ENCODE peak calls at places on chromosomes 16 and 17, in four cellular contexts. T is GM12878, O is K562, K is HepG2. H is an unnamed sample.

GRCh38 chr17:43552229-43552837 is 6.2 kb upstream of the ETV4 start:
- DNase-seq in K (peak; percentile 89), O (no peak), T (no peak), H (no peak)

GRCh38 chr16:57824880-57825279 is 22.6 kb upstream of the KIFC3 start:
- DNase-seq in K (peak; percentile 73), T (no peak), O (no peak), H (no peak)

GRCh38 chr16:78816499-78817441 is 717.3 kb downstream of the WWOX start:
- DNase-seq in O (no peak), T (no peak), K (no peak), H (no peak)

GRCh38 chr17:76585048-76585648 is 512 bp downstream of the ST6GALNAC2 start:
- DNase-seq in K (no peak), T (no peak), O (no peak), H (peak; percentile 35)

GRCh38 chr17:28949185-28950016 is 1.9 kb downstream of the PHF12 start:
- DNase-seq in K (no peak), O (peak; percentile 37), T (no peak), H (peak; percentile 66)

GRCh38 chr16:2527071-2527783 is 4.0 kb downstream of the CEMP1 start:
- DNase-seq in K (no peak), O (no peak), T (no peak), H (no peak)

GRCh38 chr16:50407351-50407750 is 38.6 kb upstream of the BRD7 start:
- DNase-seq in O (no peak), K (no peak), T (no peak), H (peak; percentile 55)

GRCh38 chr17:75601057-75601987 is 13.7 kb downstream of the MYO15B start:
- DNase-seq in K (peak; percentile 77), T (no peak), O (peak; percentile 85), H (peak; percentile 94)

GRCh38 chr16:72985148-72985882 is 62.6 kb downstream of the ZFHX3 start:
- DNase-seq in O (no peak), T (no peak), K (no peak), H (no peak)

GRCh38 chr16:56481468-56482112 is 30.2 kb downstream of the OGFOD1 start:
- DNase-seq in K (no peak), T (no peak), O (no peak), H (no peak)

GRCh38 chr17:41702712-41703111 is 9.4 kb upstream of the GAST start:
- DNase-seq in T (no peak), O (no peak), K (no peak), H (no peak)

GRCh38 chr17:56393156-56393555 is 200.3 kb upstream of the NOG start:
- DNase-seq in O (no peak), K (no peak), T (no peak), H (no peak)

GRCh38 chr16:27853101-27853500 is 210.4 kb downstream of the GSG1L start:
- DNase-seq in K (no peak), T (no peak), O (no peak), H (no peak)

GRCh38 chr16:84600343-84601229 is 17.3 kb downstream of the COTL1 start:
- DNase-seq in K (no peak), T (peak; percentile 91), O (peak; percentile 71), H (no peak)

GRCh38 chr16:47377156-47377555 is 83.7 kb downstream of the ITFG1 start:
- DNase-seq in T (no peak), O (no peak), K (no peak), H (no peak)

GRCh38 chr17:67020293-67020766 is 24.0 kb upstream of the CACNG1 start:
- DNase-seq in K (peak; percentile 16), O (no peak), T (no peak), H (no peak)

GRCh38 chr17:14845562-14846335 is 419.4 kb downstream of the PMP22 start:
- DNase-seq in T (no peak), K (no peak), O (no peak), H (no peak)

GRCh38 chr16:3998793-3999478 is 117.3 kb downstream of the ADCY9 start:
- DNase-seq in K (no peak), O (no peak), T (no peak), H (no peak)

GRCh38 chr17:4949321-4950074 is 1.2 kb upstream of the PFN1 start:
- DNase-seq in O (peak; percentile 84), K (peak; percentile 82), T (no peak), H (peak; percentile 74)

GRCh38 chr16:86490859-86491642 is 19.3 kb upstream of the FOXF1 start:
- DNase-seq in O (no peak), T (no peak), K (no peak), H (no peak)

GRCh38 chr17:31008374-31009035 is 37.7 kb downstream of the RNF135 start:
- DNase-seq in O (no peak), K (no peak), T (no peak), H (peak; percentile 78)

GRCh38 chr17:44187131-44187899 is 543 bp downstream of the TMUB2 start:
- DNase-seq in O (peak; percentile 85), T (no peak), K (no peak), H (no peak)

GRCh38 chr17:1793447-1793806 is 31.6 kb downstream of the SERPINF1 start:
- DNase-seq in K (no peak), T (no peak), O (peak; percentile 47), H (no peak)

GRCh38 chr17:58308173-58308984 is 20.2 kb downstream of the TSPOAP1 start:
- DNase-seq in T (no peak), O (no peak), K (peak; percentile 39), H (peak; percentile 75)

GRCh38 chr17:78779848-78780247 is 2.2 kb downstream of the CYTH1 start:
- DNase-seq in O (no peak), T (no peak), K (no peak), H (no peak)

GRCh38 chr16:67699265-67699664 is 19.9 kb downstream of the GFOD2 start:
- DNase-seq in T (no peak), O (no peak), K (no peak), H (no peak)

GRCh38 chr17:74055508-74056160 is 147.8 kb upstream of the RPL38 start:
- DNase-seq in O (no peak), K (no peak), T (no peak), H (no peak)

GRCh38 chr17:10099051-10099571 is 99.3 kb downstream of the GAS7 start:
- DNase-seq in O (no peak), T (no peak), K (no peak), H (no peak)

GRCh38 chr16:61579195-61579594 is 457.0 kb downstream of the CDH8 start:
- DNase-seq in K (no peak), O (no peak), T (no peak), H (no peak)

GRCh38 chr17:77719806-77720205 is 238.7 kb upstream of the TNRC6C start:
- DNase-seq in T (no peak), O (no peak), K (no peak), H (no peak)
- TF ChIP-seq CREB1 in T (no peak), O (no peak), K (no peak), H (no peak)

DNA sequence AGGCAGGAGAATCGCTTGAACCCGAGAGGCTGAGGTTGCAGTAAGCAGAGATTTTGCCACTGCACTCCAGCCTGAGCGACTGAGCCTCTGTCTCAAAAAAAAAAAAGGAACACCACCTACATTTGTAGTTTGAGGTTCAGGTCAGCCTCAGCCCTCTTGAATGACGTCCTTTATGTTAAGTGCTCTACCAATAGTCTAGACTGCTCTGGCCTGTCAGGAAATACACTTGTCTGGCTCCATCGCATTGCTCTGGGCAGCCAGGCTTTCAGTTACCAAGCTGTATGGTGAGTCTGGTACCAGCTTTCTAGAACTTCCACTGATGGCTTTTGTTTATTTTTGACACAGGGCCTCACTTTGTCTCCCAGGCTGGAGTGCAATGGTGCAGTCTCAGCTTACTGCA is 11.4 kb downstream of the SOCS7 start:
- DNase-seq in K (no peak), T (no peak), O (no peak), H (no peak)
- TF ChIP-seq ATF2 in K (no peak), T (no peak), O (no peak), H (no peak)

DNA sequence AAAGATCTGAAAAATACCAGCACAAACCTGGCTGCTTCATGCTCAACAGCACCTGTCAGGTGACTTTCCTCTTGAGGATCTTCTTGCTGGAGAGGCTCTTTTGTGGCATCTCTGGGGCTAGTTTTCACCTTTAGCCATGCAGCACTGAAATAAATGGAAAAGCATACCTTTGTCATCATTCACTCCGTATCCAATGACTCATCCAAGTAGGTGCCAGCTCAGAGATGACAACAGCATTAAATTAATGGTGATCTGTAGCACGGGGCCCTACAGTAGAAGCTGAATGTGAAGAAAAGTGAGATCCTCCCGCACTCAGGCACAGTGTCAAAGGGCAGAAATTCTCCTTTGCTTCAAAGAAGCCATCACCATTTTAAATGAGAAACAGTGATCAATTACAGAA is 32.2 kb downstream of the KIAA0753 start:
- DNase-seq in O (no peak), T (no peak), K (no peak), H (no peak)
- TF ChIP-seq NR2C2 in O (no peak), T (no peak), K (no peak), H (no peak)

GRCh38 chr17:32486091-32486700 is 597 bp upstream of the CDK5R1 start:
- DNase-seq in O (peak; percentile 92), T (no peak), K (peak; percentile 49), H (peak; percentile 71)

GRCh38 chr17:32488177-32488542 is 1.4 kb downstream of the CDK5R1 start:
- DNase-seq in K (no peak), O (no peak), T (no peak), H (no peak)

GRCh38 chr17:32487460-32488176 is 825 bp downstream of the CDK5R1 start:
- DNase-seq in T (no peak), K (no peak), O (peak; percentile 37), H (no peak)

GRCh38 chr17:32485261-32485955 is 1.4 kb upstream of the CDK5R1 start:
- DNase-seq in K (no peak), O (no peak), T (no peak), H (no peak)

DNA sequence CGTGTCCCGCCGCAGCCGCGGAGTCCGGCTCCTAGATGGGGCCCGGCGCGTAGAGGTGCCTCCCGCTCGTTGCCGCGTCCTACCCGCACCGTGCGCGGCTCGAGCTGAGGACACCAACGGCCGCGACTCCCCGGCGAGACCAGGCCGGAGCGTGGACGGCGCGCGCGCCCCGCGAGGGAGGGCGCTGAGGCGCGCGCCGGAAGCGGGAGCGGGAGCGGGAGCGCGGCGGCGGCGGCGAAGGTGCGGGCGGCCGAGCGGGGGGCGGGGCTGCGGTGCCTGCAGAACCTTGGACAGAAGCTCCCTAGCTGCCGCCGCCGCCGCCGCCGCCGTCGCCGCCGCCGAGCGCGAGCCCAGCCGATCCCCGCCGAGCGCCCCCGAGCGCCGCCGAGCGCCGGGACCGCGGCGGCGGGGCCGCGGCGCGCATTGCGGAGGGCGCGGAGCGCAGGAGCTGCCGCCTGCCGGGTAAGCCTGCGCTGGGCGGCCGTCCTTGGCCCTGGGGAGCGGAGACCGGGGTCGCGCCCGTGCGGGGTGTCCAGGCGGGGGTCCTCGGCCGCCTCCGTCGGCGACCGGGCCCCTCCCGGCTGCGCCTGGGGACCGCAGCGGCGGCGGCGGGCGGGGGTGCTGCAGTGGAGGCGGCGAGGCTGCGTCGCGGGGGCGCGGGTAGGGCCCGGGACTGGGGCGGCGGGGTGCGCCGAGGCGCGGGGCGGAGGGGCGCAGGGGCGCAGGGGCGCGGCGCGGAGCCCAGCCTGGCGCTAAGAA is at the start of gene CDK5R1:
- DNase-seq in K (peak; percentile 41), O (peak; percentile 86), T (no peak), H (peak; percentile 77)
- TF ChIP-seq CREB1 in K (no peak), O (no peak), T (no peak), H (no peak)

DNA sequence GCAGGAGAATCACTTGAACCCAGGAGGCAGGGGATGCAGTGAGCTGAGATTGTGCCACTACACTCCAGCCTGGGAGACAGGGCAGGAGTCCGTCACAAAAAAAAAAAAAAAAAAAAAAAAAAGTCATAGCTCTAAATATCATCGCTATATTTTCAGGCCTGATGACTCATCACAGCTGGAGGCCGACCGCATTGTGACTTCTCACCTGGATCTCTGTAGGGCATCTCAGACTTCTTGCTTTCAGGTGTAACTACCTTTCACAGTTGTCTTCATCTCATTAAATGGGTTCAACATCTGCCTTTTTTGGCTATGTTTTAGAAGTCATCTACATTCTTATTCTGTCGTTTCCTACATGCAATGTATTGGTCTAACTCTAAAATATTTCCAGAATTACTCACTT is 353.1 kb upstream of the MON1B start:
- DNase-seq in T (no peak), K (no peak), O (no peak), H (no peak)
- TF ChIP-seq ATF2 in T (no peak), K (no peak), O (no peak), H (no peak)

H was measured in WTC11.